ENCODE peak calls at places on chromosome 7, in eight cellular contexts. X is caudate nucleus; Z is hypothalamus; U is psoas muscle; S is cardiac muscle cell; D is iris pigment epithelial cell; Q is activated CD8-positive, alpha-beta memory T cell treated with anti-CD3 and anti-CD28 coated beads for 48 hours; E is ELR. B is an unnamed sample.

GRCh38 chr7:121793716-121794115 is 79.2 kb upstream of the PTPRZ1 start:
- DNase-seq in Q (no peak), Z (no peak), D (no peak), U (no peak), S (no peak), X (no peak), E (no peak), B (no peak)

GRCh38 chr7:22108151-22108845 is 162.6 kb upstream of the CDCA7L start:
- DNase-seq in U (no peak), Z (peak), Q (no peak), D (no peak), X (peak), S (no peak), E (no peak), B (no peak)

GRCh38 chr7:103851357-103851756 is 138.1 kb downstream of the RELN start:
- DNase-seq in Z (no peak), U (no peak), D (peak), E (peak), S (peak), Q (no peak), X (no peak), B (peak)

GRCh38 chr7:28433604-28434254 is 21.4 kb downstream of the CREB5 start:
- DNase-seq in Z (no peak), S (peak), U (no peak), D (peak), X (no peak), E (peak), Q (no peak), B (peak)

GRCh38 chr7:45391618-45392451 is 182.3 kb upstream of the ADCY1 start:
- DNase-seq in S (no peak), U (no peak), Z (no peak), X (no peak), Q (no peak), E (no peak), D (no peak), B (no peak)

GRCh38 chr7:146027243-146027642 is 89.4 kb upstream of the CNTNAP2 start:
- DNase-seq in Q (no peak), S (no peak), U (no peak), D (no peak), X (no peak), E (no peak), Z (no peak), B (no peak)

GRCh38 chr7:5452937-5453540 is 29.4 kb upstream of the TNRC18 start:
- DNase-seq in X (no peak), D (peak), S (peak), U (no peak), Q (no peak), Z (no peak), E (peak), B (peak)

GRCh38 chr7:145265180-145265579 is 429.3 kb upstream of the TPK1 start:
- DNase-seq in D (peak), Z (no peak), X (no peak), Q (no peak), S (no peak), U (no peak), E (no peak), B (no peak)

GRCh38 chr7:120404042-120404441 is 131.1 kb downstream of the KCND2 start:
- DNase-seq in U (no peak), Q (no peak), E (no peak), Z (no peak), S (peak), X (no peak), D (no peak), B (no peak)

GRCh38 chr7:139431010-139431409 is 52.5 kb downstream of the KLRG2 start:
- DNase-seq in Q (no peak), Z (no peak), U (no peak), D (no peak), S (no peak), E (no peak), X (no peak), B (no peak)

GRCh38 chr7:151142686-151143040 is 24.8 kb downstream of the GBX1 start:
- DNase-seq in Q (no peak), Z (no peak), D (no peak), E (no peak), S (no peak), U (peak), X (peak), B (no peak)

GRCh38 chr7:26398436-26399308 is 107.0 kb downstream of the SNX10 start:
- DNase-seq in Q (peak), D (peak), X (peak), S (peak), E (peak), Z (peak), U (peak), B (peak)

GRCh38 chr7:104124469-104124868 is 83.3 kb downstream of the ORC5 start:
- DNase-seq in D (no peak), X (no peak), Q (no peak), Z (no peak), U (no peak), S (no peak), E (peak), B (no peak)

GRCh38 chr7:108367946-108368345 is 88.3 kb downstream of the NRCAM start:
- DNase-seq in D (no peak), X (no peak), U (no peak), S (no peak), Z (no peak), Q (no peak), E (no peak), B (no peak)

GRCh38 chr7:132771301-132771730 is 195.0 kb upstream of the PLXNA4 start:
- DNase-seq in U (no peak), D (no peak), Q (peak), X (no peak), Z (no peak), E (no peak), S (no peak), B (no peak)

GRCh38 chr7:134602921-134603394 is 43.7 kb upstream of the BPGM start:
- DNase-seq in U (no peak), Z (no peak), E (peak), Q (no peak), D (peak), X (peak), S (peak), B (peak)

GRCh38 chr7:17560516-17560915 is 262.1 kb downstream of the AHR start:
- DNase-seq in U (no peak), S (no peak), X (no peak), Z (no peak), D (peak), Q (no peak), E (no peak), B (no peak)